ENCODE peak calls at places on chromosomes 6 and 20, in five cellular contexts. M is astrocyte, W is heart right ventricle, L is lower lobe of right lung, C is hepatocyte. G is an unnamed sample.

GRCh38 chr6:72363844-72364740 is 257.8 kb upstream of the KCNQ5 start:
- DNase-seq in M (peak; percentile 98), L (no peak), C (peak; percentile 51), W (no peak), G (no peak)

GRCh38 chr6:51827580-51827979 is 259.8 kb downstream of the PKHD1 start:
- DNase-seq in L (no peak), C (no peak), M (no peak), W (no peak), G (no peak)

GRCh38 chr6:7846971-7847818 is 63.4 kb downstream of the TXNDC5 start:
- DNase-seq in M (peak; percentile 26), C (no peak), W (no peak), L (no peak), G (no peak)

GRCh38 chr20:44209691-44210421 is 715 bp downstream of the OSER1 start:
- DNase-seq in M (peak; percentile 28), L (no peak), W (no peak), C (peak; percentile 62), G (no peak)

GRCh38 chr20:45029884-45030283 is 63.6 kb downstream of the STK4 start:
- DNase-seq in L (no peak), M (no peak), C (no peak), W (no peak), G (no peak)

GRCh38 chr20:57004416-57004815 is 262.0 kb downstream of the BMP7 start:
- DNase-seq in M (no peak), L (no peak), W (no peak), C (no peak), G (no peak)

GRCh38 chr6:32222333-32223230 is 1.3 kb downstream of the NOTCH4 start:
- DNase-seq in W (no peak), C (no peak), M (no peak), L (no peak), G (no peak)

GRCh38 chr20:49672109-49672681 is 41.5 kb downstream of the B4GALT5 start:
- DNase-seq in L (no peak), M (no peak), C (no peak), W (no peak), G (no peak)

GRCh38 chr6:54260025-54260424 is 48.2 kb upstream of the TINAG start:
- DNase-seq in W (no peak), C (no peak), L (no peak), M (no peak), G (no peak)

GRCh38 chr20:59087829-59088433 is 45.3 kb upstream of the PRELID3B start:
- DNase-seq in W (peak; percentile 84), M (peak; percentile 6), L (peak; percentile 88), C (peak; percentile 86), G (peak; percentile 82)

GRCh38 chr6:16769986-16770376 is 8.7 kb upstream of the ATXN1 start:
- DNase-seq in M (peak; percentile 92), C (no peak), L (no peak), W (no peak), G (no peak)

GRCh38 chr6:28217890-28218289 is 7.2 kb upstream of the ZSCAN9 start:
- DNase-seq in C (no peak), W (no peak), L (no peak), M (no peak), G (no peak)

GRCh38 chr6:72321741-72322140 is 300.1 kb upstream of the KCNQ5 start:
- DNase-seq in L (no peak), W (no peak), M (peak; percentile 32), C (no peak), G (no peak)

GRCh38 chr20:22770240-22770800 is 185.9 kb upstream of the FOXA2 start:
- DNase-seq in L (no peak), W (no peak), M (no peak), C (no peak), G (no peak)

GRCh38 chr6:150403458-150404245 is 34.8 kb downstream of the IYD start:
- DNase-seq in W (peak; percentile 77), C (peak; percentile 67), L (no peak), M (peak; percentile 97), G (no peak)

GRCh38 chr20:44747166-44748004 is 1.7 kb downstream of the KCNK15 start:
- DNase-seq in L (peak; percentile 84), C (peak; percentile 86), M (peak; percentile 50), W (peak; percentile 71), G (peak; percentile 64)

GRCh38 chr6:127854009-127854408 is 46.8 kb downstream of the THEMIS start:
- DNase-seq in L (no peak), W (no peak), M (no peak), C (no peak), G (no peak)

GRCh38 chr20:39985276-39985675 is 703.8 kb downstream of the MAFB start:
- DNase-seq in C (no peak), L (no peak), W (no peak), M (no peak), G (no peak)

GRCh38 chr6:43242908-43243648 is at the start of gene TTBK1:
- DNase-seq in L (no peak), W (no peak), M (no peak), C (no peak), G (peak; percentile 24)

GRCh38 chr20:47027042-47027441 is 132.4 kb downstream of the EYA2 start:
- DNase-seq in W (no peak), M (no peak), L (no peak), C (no peak), G (no peak)

GRCh38 chr6:142853244-142854180 is 91.5 kb downstream of the HIVEP2 start:
- DNase-seq in L (no peak), M (no peak), C (no peak), W (no peak), G (no peak)

GRCh38 chr6:142854589-142855488 is 90.1 kb downstream of the HIVEP2 start:
- DNase-seq in W (no peak), M (no peak), L (no peak), C (no peak), G (no peak)

GRCh38 chr6:142848969-142849368 is 96.0 kb downstream of the HIVEP2 start:
- DNase-seq in M (no peak), L (no peak), C (no peak), W (no peak), G (no peak)

GRCh38 chr6:142850653-142851434 is 94.1 kb downstream of the HIVEP2 start:
- DNase-seq in M (peak; percentile 58), L (no peak), C (no peak), W (no peak), G (no peak)

GRCh38 chr6:142851601-142852000 is 93.4 kb downstream of the HIVEP2 start:
- DNase-seq in M (no peak), L (no peak), W (no peak), C (no peak), G (no peak)
- H3K4me1 ChIP-seq in M (peaks cover 33% of the 10 kb centered on the region), L (peaks cover 26% of the 10 kb centered on the region), W (peaks cover 11% of the 10 kb centered on the region), C (peaks cover 9% of the 10 kb centered on the region), G (peaks cover 37% of the 10 kb centered on the region)

GRCh38 chr6:132491881-132492280 is 21.0 kb downstream of the STX7 start:
- DNase-seq in M (no peak), L (no peak), W (no peak), C (no peak), G (no peak)
- H3K36me3 ChIP-seq in M (no peaks in the 10 kb centered on the region), L (no peaks in the 10 kb centered on the region), W (no peaks in the 10 kb centered on the region), C (no peaks in the 10 kb centered on the region), G (no peaks in the 10 kb centered on the region)

GRCh38 chr6:104418839-104419238 is 440.9 kb downstream of the HACE1 start:
- DNase-seq in W (no peak), L (no peak), C (no peak), M (no peak), G (no peak)
- H3K4me1 ChIP-seq in W (no peaks in the 10 kb centered on the region), L (no peaks in the 10 kb centered on the region), C (no peaks in the 10 kb centered on the region), M (no peaks in the 10 kb centered on the region), G (no peaks in the 10 kb centered on the region)

DNA sequence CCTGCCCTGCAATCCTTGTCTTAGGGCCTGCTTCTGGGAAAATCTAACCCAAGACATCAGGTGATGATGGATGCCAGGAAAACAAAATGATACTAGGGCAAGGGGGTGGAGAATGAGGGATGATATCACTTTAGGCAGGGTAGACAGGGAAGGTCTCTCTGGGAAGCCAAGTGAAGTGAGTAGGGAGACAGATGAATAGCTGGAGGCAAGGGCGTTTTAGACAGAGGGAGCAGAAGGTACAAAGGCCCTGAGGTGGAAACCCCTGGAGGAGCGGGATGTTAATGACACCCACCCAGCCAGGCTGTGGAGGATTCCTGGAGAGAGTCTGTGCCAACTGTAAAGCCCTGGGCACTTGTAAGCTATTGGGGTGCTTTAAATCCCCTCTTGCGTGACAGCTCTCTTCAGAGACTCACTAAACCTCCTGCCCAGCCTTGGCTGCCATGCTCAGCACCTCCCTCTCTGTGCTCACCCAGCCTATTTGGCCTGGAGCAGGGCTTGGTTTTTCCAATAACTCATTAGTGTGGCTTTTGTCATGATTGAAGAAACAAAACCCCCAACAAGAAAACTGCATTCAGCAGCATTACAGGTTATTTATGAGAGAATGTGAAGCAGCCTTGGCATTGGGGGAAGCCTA is 12.4 kb upstream of the MDGA1 start:
- DNase-seq in L (no peak), W (no peak), M (no peak), C (no peak), G (no peak)
- H3K36me3 ChIP-seq in L (no peaks in the 10 kb centered on the region), W (no peaks in the 10 kb centered on the region), M (no peaks in the 10 kb centered on the region), C (no peaks in the 10 kb centered on the region), G (no peaks in the 10 kb centered on the region)